ENCODE peak calls at places on chromosomes 13 and 19, in eight cellular contexts. A is cardiac muscle cell, E is fibroblast of lung, X is cardiac fibroblast, K is heart right ventricle, Y is transverse colon, M is breast epithelium, N is HCT116. S is an unnamed sample.

GRCh38 chr19:16571689-16572331 is 405 bp downstream of the SLC35E1 start:
- DNase-seq in A (peak), E (peak), X (no peak), K (peak), Y (peak), M (no peak), N (no peak), S (no peak)

GRCh38 chr13:40589285-40590109 is 76.9 kb downstream of the FOXO1 start:
- DNase-seq in A (peak), E (peak), X (peak), K (no peak), Y (peak), M (no peak), N (no peak), S (peak)

GRCh38 chr19:3094638-3095374 is 644 bp downstream of the GNA11 start:
- DNase-seq in A (peak), E (peak), X (peak), K (no peak), Y (no peak), M (no peak), N (no peak), S (no peak)

GRCh38 chr19:3360494-3361383 is 5.6 kb upstream of the NFIC start:
- DNase-seq in A (peak), E (no peak), X (peak), K (peak), Y (peak), M (peak), N (no peak), S (no peak)

GRCh38 chr13:76048675-76049396 is 412.7 kb downstream of the LMO7 start:
- DNase-seq in A (peak), E (peak), X (no peak), K (no peak), Y (no peak), M (no peak), N (no peak), S (peak)

GRCh38 chr19:35352448-35353304 is 5.0 kb downstream of the FFAR1 start:
- DNase-seq in A (peak), E (peak), X (peak), K (peak), Y (peak), M (no peak), N (peak), S (no peak)

GRCh38 chr19:6519289-6519688 is 11.5 kb upstream of the TNFSF9 start:
- DNase-seq in A (peak), E (peak), X (peak), K (no peak), Y (no peak), M (no peak), N (no peak), S (no peak)

GRCh38 chr19:58554494-58555368 is at the start of gene CHMP2A:
- DNase-seq in A (peak), E (peak), X (peak), K (peak), Y (peak), M (peak), N (peak), S (peak)

GRCh38 chr19:17555929-17556813 is 722 bp downstream of the COLGALT1 start:
- DNase-seq in A (peak), E (peak), X (peak), K (peak), Y (peak), M (no peak), N (no peak), S (no peak)

GRCh38 chr19:55088543-55089265 is 13.0 kb downstream of the EPS8L1 start:
- DNase-seq in A (peak), E (peak), X (peak), K (peak), Y (peak), M (no peak), N (no peak), S (no peak)

GRCh38 chr19:16581971-16582343 is 9.7 kb upstream of the SLC35E1 start:
- DNase-seq in A (no peak), E (peak), X (peak), K (no peak), Y (no peak), M (no peak), N (no peak), S (no peak)

GRCh38 chr13:19089315-19089714 is 92.3 kb downstream of the TUBA3C start:
- DNase-seq in A (no peak), E (no peak), X (no peak), K (no peak), Y (no peak), M (no peak), N (no peak), S (no peak)

GRCh38 chr19:30686252-30686762 is 314.1 kb downstream of the ZNF536 start:
- DNase-seq in A (peak), E (peak), X (peak), K (no peak), Y (no peak), M (no peak), N (no peak), S (no peak)

GRCh38 chr13:95355491-95355890 is 54.2 kb upstream of the ABCC4 start:
- DNase-seq in A (peak), E (peak), X (peak), K (no peak), Y (no peak), M (no peak), N (no peak), S (peak)

GRCh38 chr19:28505134-28505533 is 707.8 kb downstream of the UQCRFS1 start:
- DNase-seq in A (no peak), E (no peak), X (no peak), K (no peak), Y (no peak), M (no peak), N (no peak), S (no peak)

GRCh38 chr13:42660367-42660965 is 86.5 kb downstream of the TNFSF11 start:
- DNase-seq in A (peak), E (peak), X (peak), K (no peak), Y (no peak), M (no peak), N (no peak), S (no peak)

GRCh38 chr19:40805258-40805868 is 6.4 kb downstream of the EGLN2 start:
- DNase-seq in A (no peak), E (no peak), X (no peak), K (no peak), Y (peak), M (no peak), N (no peak), S (no peak)

GRCh38 chr19:56348289-56348877 is 33.7 kb upstream of the ZSCAN5A start:
- DNase-seq in A (peak), E (peak), X (peak), K (no peak), Y (no peak), M (no peak), N (peak), S (no peak)

GRCh38 chr19:29120471-29120870 is 92.5 kb downstream of the UQCRFS1 start:
- DNase-seq in A (no peak), E (no peak), X (no peak), K (no peak), Y (no peak), M (no peak), N (no peak), S (no peak)

GRCh38 chr19:5951338-5951861 is 26.5 kb downstream of the RANBP3 start:
- DNase-seq in A (no peak), E (no peak), X (no peak), K (no peak), Y (no peak), M (no peak), N (no peak), S (no peak)

GRCh38 chr13:77980592-77980991 is 62.0 kb upstream of the EDNRB start:
- DNase-seq in A (peak), E (peak), X (peak), K (no peak), Y (no peak), M (no peak), N (no peak), S (peak)

GRCh38 chr13:45658586-45659235 is 43.2 kb upstream of the ERICH6B start:
- DNase-seq in A (peak), E (no peak), X (peak), K (no peak), Y (no peak), M (no peak), N (no peak), S (peak)

GRCh38 chr19:48696353-48697010 is 711 bp downstream of the FUT2 start:
- DNase-seq in A (no peak), E (no peak), X (no peak), K (no peak), Y (peak), M (no peak), N (no peak), S (no peak)
- H3K4me3 ChIP-seq in A (no peak), E (no peak), X (no peak), K (no peak), Y (peak), M (peak), N (peak), S (peak)

GRCh38 chr19:12786149-12786870 is 5.0 kb upstream of the JUNB start:
- DNase-seq in A (no peak), E (no peak), X (no peak), K (peak), Y (peak), M (peak), N (no peak), S (no peak)

GRCh38 chr19:12785431-12786011 is 5.8 kb upstream of the JUNB start:
- DNase-seq in A (no peak), E (no peak), X (no peak), K (peak), Y (peak), M (no peak), N (no peak), S (no peak)

GRCh38 chr19:12784394-12784870 is 6.9 kb upstream of the JUNB start:
- DNase-seq in A (no peak), E (no peak), X (no peak), K (no peak), Y (no peak), M (no peak), N (no peak), S (no peak)

GRCh38 chr19:12783849-12784393 is 7.4 kb upstream of the JUNB start:
- DNase-seq in A (no peak), E (no peak), X (peak), K (peak), Y (peak), M (peak), N (no peak), S (no peak)

DNA sequence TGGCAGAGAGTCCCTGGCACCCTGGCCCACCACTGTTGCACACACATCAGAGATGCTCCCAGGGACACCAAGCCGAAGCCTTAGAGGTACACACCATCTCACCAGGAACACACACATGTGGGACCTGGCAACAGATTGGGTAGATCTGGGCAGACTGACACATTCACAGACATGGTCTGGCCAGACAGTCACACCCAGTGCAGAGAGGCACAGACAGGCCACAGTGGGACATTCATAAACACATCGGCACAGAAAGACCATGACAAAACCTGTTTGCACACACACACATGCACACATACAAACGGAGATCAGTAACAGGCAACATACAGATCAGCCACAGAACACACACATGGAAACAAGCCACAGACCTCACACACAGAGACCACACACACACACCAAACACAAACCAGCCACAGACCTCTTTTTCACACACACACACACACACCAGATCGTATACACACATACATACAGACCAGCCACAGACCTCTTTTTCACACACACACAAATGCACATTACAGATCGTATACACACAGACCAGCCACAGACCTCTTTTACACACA is 6.3 kb upstream of the JUNB start:
- DNase-seq in A (peak), E (no peak), X (peak), K (no peak), Y (no peak), M (no peak), N (no peak), S (no peak)
- H3K4me3 ChIP-seq in A (no peak), E (no peak), X (no peak), K (no peak), Y (no peak), M (no peak), N (no peak), S (no peak)

GRCh38 chr19:10010939-10011338 is 635 bp upstream of the COL5A3 start:
- DNase-seq in A (no peak), E (no peak), X (no peak), K (no peak), Y (no peak), M (no peak), N (no peak), S (no peak)
- H3K4me3 ChIP-seq in A (no peak), E (no peak), X (no peak), K (no peak), Y (no peak), M (no peak), N (no peak), S (peak)

GRCh38 chr13:35763805-35764170 is 287.3 kb upstream of the MAB21L1 start:
- DNase-seq in A (no peak), E (no peak), X (no peak), K (no peak), Y (no peak), M (no peak), N (no peak), S (no peak)
- H3K4me3 ChIP-seq in A (no peak), E (no peak), X (no peak), K (no peak), Y (no peak), M (no peak), N (no peak), S (no peak)

DNA sequence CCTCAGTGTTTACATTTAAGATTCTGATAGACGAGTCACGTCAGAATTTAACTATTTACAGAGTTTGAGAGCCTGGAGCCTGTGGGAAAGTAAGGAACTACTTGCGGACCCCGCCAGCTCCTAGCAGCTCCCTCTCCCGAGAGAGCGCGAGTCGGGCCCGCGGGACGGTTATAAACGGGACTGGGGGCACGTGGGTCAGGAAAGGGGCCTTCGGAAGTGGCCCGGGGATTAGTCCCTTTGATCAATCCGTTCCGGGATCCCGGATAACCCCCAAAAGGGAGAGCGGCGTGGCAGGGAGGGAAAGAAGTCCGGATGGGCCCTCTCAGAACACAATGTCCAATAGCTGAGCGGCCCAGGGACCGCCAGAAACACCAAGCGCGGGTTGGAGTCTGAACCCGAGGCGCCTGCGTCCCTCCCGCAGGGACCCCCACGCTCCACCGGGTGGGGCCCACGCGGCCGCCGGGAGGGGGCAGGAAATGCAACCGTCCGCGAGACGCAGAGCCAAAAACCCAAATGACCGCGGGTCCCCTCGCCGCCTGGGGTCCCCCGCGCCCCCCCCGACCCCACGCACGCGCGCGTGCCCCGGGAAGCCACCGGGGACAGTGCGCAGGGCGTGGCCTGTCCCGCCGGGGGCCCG is 3.6 kb downstream of the ZIC5 start:
- DNase-seq in A (no peak), E (no peak), X (no peak), K (no peak), Y (no peak), M (no peak), N (no peak), S (no peak)
- H3K4me3 ChIP-seq in A (peak), E (no peak), X (no peak), K (peak), Y (no peak), M (peak), N (peak), S (no peak)

GRCh38 chr13:89567025-89567424 is 1780.5 kb upstream of the MIR17HG start:
- DNase-seq in A (no peak), E (no peak), X (no peak), K (no peak), Y (no peak), M (no peak), N (no peak), S (no peak)
- H3K4me3 ChIP-seq in A (no peak), E (no peak), X (no peak), K (no peak), Y (no peak), M (no peak), N (no peak), S (no peak)

GRCh38 chr13:97435794-97436193 is 1.8 kb downstream of the RAP2A start:
- DNase-seq in A (peak), E (peak), X (peak), K (no peak), Y (no peak), M (no peak), N (no peak), S (no peak)
- H3K4me3 ChIP-seq in A (peak), E (peak), X (peak), K (no peak), Y (no peak), M (peak), N (no peak), S (peak)

GRCh38 chr19:7528192-7528519 is 5.7 kb downstream of the MCOLN1 start:
- DNase-seq in A (no peak), E (no peak), X (no peak), K (no peak), Y (no peak), M (no peak), N (no peak), S (no peak)
- H3K4me3 ChIP-seq in A (no peak), E (no peak), X (no peak), K (no peak), Y (no peak), M (no peak), N (no peak), S (no peak)

DNA sequence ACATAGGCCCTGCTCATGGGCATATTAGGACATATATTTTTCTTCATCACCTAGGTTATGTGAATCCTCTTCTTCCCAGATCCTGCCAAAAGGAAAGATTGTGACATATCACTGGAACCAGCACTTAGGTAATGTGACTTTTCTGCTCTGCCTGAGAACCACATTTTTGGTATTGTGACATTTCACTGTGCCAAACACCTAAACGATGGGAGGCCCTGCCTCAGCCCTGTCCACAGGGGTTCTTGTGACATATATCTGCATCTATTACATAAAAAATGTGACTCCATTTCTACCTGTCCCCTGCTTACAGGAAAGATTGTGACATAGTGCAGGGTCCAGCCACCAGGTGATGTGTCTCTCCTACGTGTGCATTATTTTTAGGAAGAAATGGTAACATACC is 18.5 kb upstream of the ZNF730 start:
- DNase-seq in A (no peak), E (no peak), X (no peak), K (no peak), Y (no peak), M (no peak), N (no peak), S (no peak)
- H3K4me3 ChIP-seq in A (no peak), E (no peak), X (no peak), K (no peak), Y (no peak), M (no peak), N (no peak), S (no peak)

GRCh38 chr13:113724780-113725315 is 34.2 kb upstream of the TMEM255B start:
- DNase-seq in A (peak), E (peak), X (peak), K (peak), Y (peak), M (peak), N (peak), S (no peak)
- H3K4me3 ChIP-seq in A (peak), E (peak), X (peak), K (peak), Y (no peak), M (peak), N (no peak), S (peak)